ENCODE peak calls at places on chromosomes 12 and 14, in seven cellular contexts. E is psoas muscle, Y is IMR-90, O is Panc1, D is sigmoid colon, U is fibroblast of lung, P is H1. R is an unnamed sample. For H3K36me3, the result is how much of the 10 kb centered on the place peaks cover.

GRCh38 chr14:89280612-89281011 is 136.4 kb downstream of the FOXN3 start:
- DNase-seq in E (no peak), Y (no peak), O (no peak), D (no peak), U (no peak), P (no peak), R (no peak)

GRCh38 chr14:68574461-68574860 is 218.4 kb downstream of the ZFP36L1 start:
- DNase-seq in E (no peak), Y (no peak), O (no peak), D (no peak), U (no peak), P (no peak), R (no peak)

GRCh38 chr14:100874411-100875091 is 29.0 kb downstream of the RTL1 start:
- DNase-seq in E (no peak), Y (no peak), O (no peak), D (no peak), U (no peak), P (no peak), R (no peak)

GRCh38 chr12:45688188-45688587 is 41.3 kb upstream of the ARID2 start:
- DNase-seq in E (no peak), Y (no peak), O (no peak), D (no peak), U (no peak), P (no peak), R (no peak)

GRCh38 chr12:11869901-11870300 is 200.8 kb upstream of the BCL2L14 start:
- DNase-seq in E (no peak), Y (no peak), O (no peak), D (no peak), U (no peak), P (no peak), R (no peak)

GRCh38 chr14:91322623-91323022 is 78.1 kb upstream of the GPR68 start:
- DNase-seq in E (no peak), Y (no peak), O (no peak), D (no peak), U (no peak), P (no peak), R (no peak)

GRCh38 chr14:68523994-68524725 is 268.7 kb downstream of the ZFP36L1 start:
- DNase-seq in E (no peak), Y (no peak), O (no peak), D (no peak), U (no peak), P (no peak), R (no peak)

GRCh38 chr14:105167303-105168092 is 1.1 kb downstream of the JAG2 start:
- DNase-seq in E (no peak), Y (no peak), O (no peak), D (no peak), U (no peak), P (no peak), R (no peak)

GRCh38 chr14:29759521-29760340 is 167.9 kb downstream of the PRKD1 start:
- DNase-seq in E (no peak), Y (no peak), O (no peak), D (no peak), U (peak), P (no peak), R (no peak)

GRCh38 chr12:131088701-131089525 is 135.2 kb downstream of the ADGRD1 start:
- DNase-seq in E (peak), Y (no peak), O (no peak), D (peak), U (no peak), P (no peak), R (no peak)

GRCh38 chr14:22646570-22647254 is 2.6 kb upstream of the OR6J1 start:
- DNase-seq in E (no peak), Y (peak), O (no peak), D (no peak), U (peak), P (no peak), R (no peak)

GRCh38 chr14:105938055-105938863 is 411.9 kb downstream of the TMEM121 start:
- DNase-seq in E (no peak), Y (no peak), O (no peak), D (peak), U (no peak), P (no peak), R (no peak)

DNA sequence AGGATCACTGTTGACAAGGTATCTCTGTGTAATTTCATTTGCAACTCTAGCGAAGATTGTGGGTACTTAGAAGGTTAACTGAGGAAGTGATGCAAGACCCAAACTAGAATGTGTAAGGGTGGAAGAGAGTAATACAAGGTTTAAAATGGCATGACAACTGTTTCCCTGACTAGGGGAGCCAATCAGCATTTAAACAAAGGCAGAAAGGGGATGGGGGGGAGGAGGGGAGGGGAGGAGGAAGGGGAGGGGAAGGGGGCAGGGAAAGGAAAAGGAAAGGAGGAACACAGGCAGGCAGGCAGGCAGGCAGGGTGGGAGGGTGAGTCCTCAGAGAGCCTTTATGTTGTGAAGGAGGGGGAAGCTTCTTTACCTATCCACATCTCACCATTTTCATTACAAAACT is 31.1 kb downstream of the NRDE2 start:
- DNase-seq in E (no peak), Y (peak), O (no peak), D (no peak), U (no peak), P (no peak), R (no peak)
- H3K36me3 ChIP-seq in E (half or more), Y (under half), O (under half), D (under half), U (under half), P (under half), R (under half)

DNA sequence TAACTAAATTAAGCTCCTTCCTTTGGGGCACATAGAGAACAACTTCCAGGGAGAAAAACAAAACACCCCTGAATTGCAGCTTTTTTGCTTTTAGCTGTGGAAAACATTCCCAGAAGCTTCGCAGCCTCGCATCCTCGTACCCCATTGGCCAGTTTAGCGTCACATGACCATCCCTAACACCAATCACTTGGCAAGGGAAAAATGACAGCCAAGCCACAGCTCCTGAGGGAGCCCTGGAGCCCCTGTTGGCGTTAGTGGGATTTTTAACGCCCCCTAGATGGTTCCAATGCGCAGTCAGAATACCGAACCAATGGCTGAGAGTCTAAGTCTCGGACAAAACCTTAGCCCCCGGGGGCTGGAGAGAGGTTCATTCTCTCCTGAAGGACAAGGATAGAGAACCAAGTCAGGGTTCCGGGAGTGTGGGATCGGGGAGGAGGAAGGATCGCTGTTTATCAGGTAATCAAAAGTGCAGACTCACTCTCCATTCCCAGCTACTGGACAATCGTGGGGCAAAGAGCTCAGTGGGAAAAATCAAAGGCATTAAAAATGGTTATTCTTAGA is 135.6 kb upstream of the HIF1A start:
- DNase-seq in E (no peak), Y (no peak), O (no peak), D (no peak), U (no peak), P (no peak), R (no peak)
- TF ChIP-seq CTCF in E (no peak), Y (no peak), O (no peak), D (no peak), U (no peak), P (no peak), R (no peak)

GRCh38 chr14:60984225-60984624 is 3.2 kb downstream of the SLC38A6 start:
- DNase-seq in E (no peak), Y (no peak), O (no peak), D (no peak), U (no peak), P (no peak), R (no peak)
- H3K4me3 ChIP-seq in E (no peak), Y (no peak), O (no peak), D (no peak), U (peak), P (no peak), R (no peak)

DNA sequence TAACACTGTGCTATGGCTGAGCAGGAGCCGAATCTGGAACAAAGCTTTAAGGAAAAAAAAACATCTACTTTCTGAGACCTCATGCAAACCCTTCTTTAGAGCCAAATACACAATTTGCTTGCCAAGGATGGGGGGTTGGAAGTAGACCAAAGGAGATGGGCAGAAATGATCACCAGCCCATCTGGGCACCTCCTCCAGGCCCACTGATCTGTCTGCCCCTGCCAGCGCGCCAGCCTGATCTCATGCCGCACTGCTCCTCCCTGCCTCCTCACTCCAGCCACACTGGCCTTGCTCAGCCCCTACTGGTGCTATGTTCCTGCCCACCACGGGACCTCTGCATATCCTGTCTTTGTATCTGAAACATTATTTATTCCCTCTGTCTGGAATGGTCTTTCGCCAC is 24.8 kb upstream of the RAB35 start:
- DNase-seq in E (no peak), Y (no peak), O (no peak), D (no peak), U (no peak), P (no peak), R (no peak)
- H3K36me3 ChIP-seq in E (half or more), Y (half or more), O (under half), D (half or more), U (under half), P (half or more), R (under half)

GRCh38 chr12:111276189-111276588 is 92.7 kb downstream of the PHETA1 start:
- DNase-seq in E (no peak), Y (peak), O (no peak), D (no peak), U (no peak), P (no peak), R (no peak)

GRCh38 chr12:111275308-111275707 is 93.6 kb downstream of the PHETA1 start:
- DNase-seq in E (no peak), Y (no peak), O (no peak), D (no peak), U (no peak), P (no peak), R (no peak)

GRCh38 chr12:111271674-111272418 is 97.0 kb downstream of the PHETA1 start:
- DNase-seq in E (no peak), Y (no peak), O (no peak), D (no peak), U (no peak), P (no peak), R (no peak)

GRCh38 chr12:111277570-111277969 is 91.3 kb downstream of the PHETA1 start:
- DNase-seq in E (no peak), Y (no peak), O (no peak), D (no peak), U (no peak), P (no peak), R (no peak)

GRCh38 chr12:111274820-111275219 is 94.1 kb downstream of the PHETA1 start:
- DNase-seq in E (no peak), Y (no peak), O (no peak), D (no peak), U (no peak), P (no peak), R (no peak)
- TF ChIP-seq CTCF in E (no peak), Y (peak), O (no peak), D (no peak), U (peak), P (no peak), R (no peak)

R was measured in kidney epithelial cell.